ENCODE peak calls at places on chromosome 16, in nine cellular contexts. M is A549, R is HCT116, L is HepG2, Y is K562, J is SK-N-SH, A is GM12878, G is Panc1, P is HL-60. H is an unnamed sample.

GRCh38 chr16:53022374-53022773 is 30.3 kb downstream of the CHD9NB start:
- DNase-seq in M (peak), R (peak), Y (peak), J (peak), G (peak), P (no peak), L (peak), A (no peak), H (peak)

GRCh38 chr16:3158014-3158497 is 23.2 kb downstream of the ZNF213 start:
- DNase-seq in R (no peak), M (no peak), J (peak), L (no peak), P (no peak), Y (no peak), A (no peak), G (no peak), H (peak)

GRCh38 chr16:66190411-66190810 is 176.1 kb upstream of the CDH5 start:
- DNase-seq in J (no peak), Y (no peak), P (no peak), L (no peak), M (no peak), G (no peak), R (no peak), A (no peak), H (no peak)

GRCh38 chr16:58338205-58338604 is 43.4 kb upstream of the PRSS54 start:
- DNase-seq in R (no peak), P (no peak), M (no peak), J (no peak), L (no peak), A (no peak), G (no peak), Y (no peak), H (no peak)

GRCh38 chr16:77898671-77899211 is 110.4 kb downstream of the VAT1L start:
- DNase-seq in P (no peak), L (no peak), A (no peak), R (no peak), M (no peak), J (no peak), G (no peak), Y (no peak), H (no peak)

GRCh38 chr16:84299734-84300440 is 5.2 kb downstream of the WFDC1 start:
- DNase-seq in R (no peak), M (no peak), A (no peak), L (no peak), Y (no peak), J (no peak), P (no peak), G (no peak), H (peak)

GRCh38 chr16:69182730-69183416 is 4.1 kb upstream of the SNTB2 start:
- DNase-seq in P (no peak), R (no peak), M (no peak), J (no peak), A (no peak), Y (no peak), L (no peak), G (no peak), H (no peak)

GRCh38 chr16:7317982-7318381 is 14.7 kb upstream of the RBFOX1 start:
- DNase-seq in R (no peak), G (no peak), A (no peak), M (no peak), L (no peak), J (no peak), P (no peak), Y (no peak), H (no peak)

GRCh38 chr16:23330161-23330560 is 28.1 kb downstream of the SCNN1B start:
- DNase-seq in R (no peak), P (no peak), M (no peak), A (no peak), Y (no peak), L (no peak), G (no peak), J (no peak), H (no peak)

GRCh38 chr16:10121496-10121895 is 60.7 kb downstream of the GRIN2A start:
- DNase-seq in G (no peak), M (no peak), A (no peak), R (no peak), Y (no peak), J (no peak), P (no peak), L (no peak), H (no peak)

GRCh38 chr16:65202461-65202860 is 80.6 kb upstream of the CDH11 start:
- DNase-seq in A (no peak), Y (no peak), J (no peak), G (no peak), P (no peak), R (no peak), L (no peak), M (no peak), H (no peak)

GRCh38 chr16:56753410-56753809 is 23.5 kb downstream of the NUP93 start:
- DNase-seq in Y (no peak), G (no peak), A (no peak), M (no peak), P (no peak), L (no peak), R (no peak), J (no peak), H (no peak)

GRCh38 chr16:58299757-58300349 is 5.0 kb upstream of the PRSS54 start:
- DNase-seq in J (no peak), P (peak), L (peak), A (no peak), G (no peak), Y (peak), R (peak), M (no peak), H (peak)

GRCh38 chr16:7246578-7246977 is 86.1 kb upstream of the RBFOX1 start:
- DNase-seq in L (no peak), Y (peak), P (no peak), A (no peak), R (no peak), G (no peak), J (no peak), M (no peak), H (peak)

GRCh38 chr16:80084163-80084562 is 456.6 kb upstream of the DYNLRB2 start:
- DNase-seq in R (no peak), Y (no peak), L (no peak), M (no peak), G (no peak), J (no peak), P (no peak), A (no peak), H (no peak)

GRCh38 chr16:54071516-54071915 is 215.1 kb downstream of the IRX3 start:
- DNase-seq in J (no peak), A (no peak), R (no peak), G (no peak), Y (no peak), L (no peak), M (no peak), P (no peak), H (no peak)

GRCh38 chr16:54073356-54073755 is 213.2 kb downstream of the IRX3 start:
- DNase-seq in R (no peak), P (no peak), A (no peak), G (no peak), M (no peak), L (no peak), Y (no peak), J (no peak), H (no peak)

GRCh38 chr16:54070944-54071343 is 215.6 kb downstream of the IRX3 start:
- DNase-seq in L (no peak), R (no peak), J (no peak), G (no peak), P (no peak), A (peak), Y (no peak), M (no peak), H (no peak)

GRCh38 chr16:54069601-54070239 is 216.9 kb downstream of the IRX3 start:
- DNase-seq in G (no peak), R (no peak), L (no peak), J (peak), A (no peak), M (no peak), Y (no peak), P (no peak), H (no peak)

GRCh38 chr16:54072237-54072636 is 214.3 kb downstream of the IRX3 start:
- DNase-seq in M (no peak), J (no peak), G (no peak), Y (no peak), L (no peak), R (no peak), P (no peak), A (no peak), H (no peak)
- TF ChIP-seq REST in M (no peak), J (no peak), G (no peak), Y (no peak), L (no peak), R (no peak), P (no peak), A (no peak), H (no peak)

GRCh38 chr16:50195276-50195675 is 42.2 kb downstream of the TENT4B start:
- DNase-seq in R (no peak), M (no peak), Y (no peak), L (no peak), G (no peak), J (no peak), A (no peak), P (no peak), H (no peak)
- H3K27ac ChIP-seq in R (no peak), M (no peak), Y (no peak), L (no peak), G (no peak), J (peak), A (peak), P (no peak), H (no peak)

GRCh38 chr16:19883296-19883951 is 1.2 kb downstream of the GPRC5B start:
- DNase-seq in P (no peak), G (no peak), L (no peak), A (no peak), Y (peak), J (peak), M (no peak), R (no peak), H (peak)

GRCh38 chr16:19881028-19881427 is 3.6 kb downstream of the GPRC5B start:
- DNase-seq in L (no peak), Y (no peak), R (no peak), P (no peak), A (no peak), M (no peak), G (no peak), J (no peak), H (no peak)

GRCh38 chr16:19882641-19883040 is 2.0 kb downstream of the GPRC5B start:
- DNase-seq in R (no peak), Y (no peak), L (no peak), J (no peak), A (no peak), P (no peak), G (no peak), M (no peak), H (peak)

GRCh38 chr16:19881783-19882182 is 2.9 kb downstream of the GPRC5B start:
- DNase-seq in J (no peak), R (no peak), Y (no peak), P (no peak), L (no peak), M (no peak), G (no peak), A (no peak), H (no peak)

DNA sequence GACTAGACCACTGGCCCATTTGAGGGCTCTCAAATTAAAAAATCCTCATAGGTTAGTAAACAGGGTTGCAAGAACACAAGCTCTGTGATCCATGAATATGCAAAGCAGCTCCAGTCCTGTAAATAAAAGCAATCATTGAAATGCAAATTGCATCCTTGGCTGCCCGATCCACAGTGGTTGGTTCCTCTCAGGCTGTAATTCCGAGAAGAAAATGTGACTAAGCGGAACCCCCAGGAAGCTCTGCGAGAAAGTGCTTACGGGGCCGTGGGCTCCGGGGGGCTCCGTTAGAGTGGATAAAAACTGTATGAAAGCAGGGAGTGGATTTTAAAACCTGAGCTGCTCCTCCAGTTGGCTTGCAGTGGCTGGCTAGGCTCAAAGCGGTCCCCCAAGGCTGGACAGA is 2.5 kb downstream of the GPRC5B start:
- DNase-seq in A (no peak), G (no peak), Y (no peak), M (no peak), P (no peak), L (no peak), R (no peak), J (no peak), H (peak)
- H3K4me3 ChIP-seq in A (no peak), G (no peak), Y (no peak), M (no peak), P (no peak), L (no peak), R (no peak), J (no peak), H (peak)

DNA sequence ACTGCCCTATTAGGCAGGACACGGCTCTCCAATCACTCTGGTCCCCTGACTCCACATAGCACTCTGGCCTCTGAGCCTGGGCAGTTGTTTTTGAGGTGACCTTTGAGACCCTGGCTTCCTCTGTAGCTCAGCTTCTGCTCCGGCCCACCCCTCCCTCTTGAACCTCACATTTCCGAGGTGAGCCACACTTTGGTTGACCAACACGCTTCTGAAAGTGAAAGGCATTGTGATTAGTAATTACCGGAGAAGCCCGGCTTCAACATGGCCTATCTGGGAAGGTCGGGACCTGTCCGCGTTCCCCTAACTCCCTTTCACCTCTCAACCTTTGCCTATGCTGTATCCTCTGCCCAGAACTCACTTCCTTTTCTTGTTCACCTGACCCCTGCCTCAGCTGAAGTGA is 10.3 kb upstream of the ITGAX start:
- DNase-seq in P (no peak), L (peak), Y (no peak), J (no peak), A (peak), M (no peak), R (no peak), G (no peak), H (no peak)
- TF ChIP-seq REST in P (no peak), L (no peak), Y (no peak), J (no peak), A (no peak), M (no peak), R (no peak), G (no peak), H (no peak)

GRCh38 chr16:55447231-55447630 is 31.8 kb upstream of the MMP2 start:
- DNase-seq in G (no peak), Y (no peak), M (no peak), P (no peak), L (no peak), J (no peak), A (no peak), R (no peak), H (no peak)

GRCh38 chr16:55439101-55439690 is 39.8 kb upstream of the MMP2 start:
- DNase-seq in Y (no peak), A (no peak), J (no peak), P (peak), M (no peak), R (no peak), L (no peak), G (no peak), H (no peak)

GRCh38 chr16:55443855-55444254 is 35.1 kb upstream of the MMP2 start:
- DNase-seq in L (no peak), R (no peak), J (no peak), P (no peak), Y (no peak), A (no peak), G (no peak), M (no peak), H (no peak)

GRCh38 chr16:55443434-55443833 is 35.6 kb upstream of the MMP2 start:
- DNase-seq in P (no peak), J (no peak), R (no peak), M (no peak), Y (no peak), G (no peak), L (no peak), A (no peak), H (no peak)

DNA sequence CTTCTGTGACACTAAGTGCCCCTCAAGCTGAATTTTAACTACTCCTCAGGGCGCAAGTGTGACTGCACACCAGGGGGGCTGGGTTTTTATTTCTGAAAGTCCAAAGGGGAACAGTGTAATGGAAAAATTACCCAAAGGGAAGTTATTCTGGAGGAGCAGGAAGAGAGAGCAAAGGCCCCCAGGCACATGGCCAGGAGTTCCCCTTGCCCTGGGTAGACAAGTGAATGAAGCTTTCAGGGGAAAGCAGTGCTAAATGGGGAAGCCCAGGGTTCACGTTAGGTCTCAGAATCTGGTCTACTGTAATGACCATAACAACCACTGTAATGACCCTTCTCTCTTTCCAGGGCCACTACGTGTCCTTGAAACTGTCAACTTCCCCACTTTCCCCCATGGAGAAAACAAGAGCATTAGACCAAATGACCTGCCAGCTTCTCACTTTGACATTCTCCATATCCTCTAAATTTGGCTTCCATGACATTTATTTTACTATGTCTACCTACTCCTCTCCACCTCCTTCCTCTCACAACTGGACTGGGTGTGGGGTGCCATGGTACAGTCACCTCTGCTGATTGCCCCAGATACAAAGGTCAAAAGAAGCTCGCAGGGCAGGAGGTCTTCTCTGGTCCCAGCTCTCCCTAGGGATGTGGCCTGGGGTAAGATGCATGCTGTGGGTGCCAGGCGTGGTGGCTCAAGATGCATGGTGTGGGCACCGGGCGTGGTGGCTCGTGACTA is 34.1 kb upstream of the MMP2 start:
- DNase-seq in L (no peak), Y (no peak), M (no peak), R (no peak), P (peak), J (no peak), A (peak), G (no peak), H (no peak)
- H3K27ac ChIP-seq in L (no peak), Y (no peak), M (no peak), R (no peak), P (peak), J (no peak), A (no peak), G (no peak), H (no peak)

DNA sequence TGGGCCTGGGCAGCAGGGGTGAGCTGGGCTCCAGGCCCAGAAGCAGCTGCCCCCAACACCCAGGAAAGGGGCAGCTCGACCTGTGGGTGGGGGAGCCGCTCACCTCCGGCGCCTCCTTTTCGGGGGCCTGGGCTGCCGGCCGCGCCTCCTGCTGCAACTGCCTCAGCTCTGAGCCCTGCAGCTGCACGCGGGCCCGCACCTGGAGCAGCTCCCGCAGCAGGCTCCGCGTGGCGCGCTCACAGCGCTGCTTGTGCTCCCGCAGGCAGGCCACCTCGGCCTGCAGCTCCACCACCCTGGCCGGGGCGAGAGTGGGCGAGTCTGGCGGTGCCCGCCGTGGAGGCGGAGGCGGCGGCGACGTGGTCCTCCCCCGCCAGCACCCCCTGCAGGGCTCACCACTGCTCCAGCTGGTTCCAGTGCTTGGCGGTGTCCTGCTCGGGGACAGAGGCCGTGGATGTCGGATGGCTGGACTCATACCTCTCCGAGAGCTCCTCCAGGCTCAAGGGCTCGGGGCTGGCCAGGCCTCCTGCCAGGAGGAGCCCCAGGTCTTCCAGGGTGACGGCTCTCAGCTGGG is 868 bp downstream of the CCDC154 start:
- DNase-seq in R (no peak), G (no peak), P (no peak), A (no peak), M (no peak), L (no peak), Y (no peak), J (no peak), H (no peak)
- H3K4me3 ChIP-seq in R (no peak), G (no peak), P (no peak), A (no peak), M (no peak), L (no peak), Y (no peak), J (no peak), H (no peak)

H was measured in GM23338.